ENCODE peak calls at places on chromosomes 4 and X, in ten cellular contexts. U is stimulated activated CD4-positive, alpha-beta T cell treated with anti-CD3 and anti-CD28 coated beads, TNF-alpha, amount 100 ng/mL, for 4 hours; N is SIG-M5; O is astrocyte of the cerebellum; G is activated T-helper 1 cell treated with Interleukin-2 at 50 U/mL for 16 hours; J is NCI-H510A; Z is progenitor cell of endocrine pancreas; P is activated effector memory CD4-positive, alpha-beta T cell treated with anti-CD3 and anti-CD28 coated beads, Interleukin-2, amount 50 U/mL, for 16 hours; D is cerebellar cortex; K is cortex of kidney. E is an unnamed sample.

GRCh38 chr4:76515975-76516853 is 81.2 kb downstream of the SHROOM3 start:
- DNase-seq in G (no peak), K (no peak), P (no peak), D (no peak), N (no peak), U (no peak), J (no peak), O (no peak), Z (no peak), E (no peak)

GRCh38 chrX:73561791-73562190 is 1.2 kb upstream of the CHIC1 start:
- DNase-seq in O (no peak), J (no peak), Z (no peak), U (no peak), D (no peak), K (no peak), N (no peak), G (no peak), P (no peak), E (no peak)

GRCh38 chr4:122602277-122603142 is 18.4 kb downstream of the IL21 start:
- DNase-seq in J (no peak), G (no peak), O (peak), N (no peak), Z (no peak), D (peak), U (no peak), P (no peak), K (no peak), E (peak)

GRCh38 chrX:36897690-36898089 is 110.5 kb upstream of the FAM47C start:
- DNase-seq in J (no peak), D (no peak), Z (no peak), O (no peak), G (no peak), P (no peak), N (no peak), U (no peak), K (no peak), E (no peak)

GRCh38 chrX:29043751-29044150 is 456.5 kb downstream of the IL1RAPL1 start:
- DNase-seq in J (no peak), U (no peak), K (no peak), Z (no peak), P (no peak), O (no peak), D (no peak), N (no peak), G (no peak), E (no peak)

GRCh38 chr4:77232653-77233052 is 75.6 kb downstream of the CCNG2 start:
- DNase-seq in U (no peak), K (no peak), Z (no peak), P (no peak), O (no peak), N (no peak), G (no peak), J (no peak), D (no peak), E (peak)

GRCh38 chr4:80237992-80238391 is 28.5 kb upstream of the FGF5 start:
- DNase-seq in J (no peak), G (no peak), D (no peak), P (no peak), U (no peak), N (no peak), Z (no peak), O (peak), K (no peak), E (peak)

GRCh38 chr4:100707786-100708185 is 190.0 kb upstream of the EMCN start:
- DNase-seq in P (no peak), Z (no peak), G (no peak), N (no peak), D (no peak), J (no peak), O (no peak), U (no peak), K (no peak), E (no peak)

GRCh38 chrX:42973321-42973720 is 195.4 kb upstream of the PPP1R2C start:
- DNase-seq in N (no peak), D (no peak), P (no peak), J (no peak), K (no peak), Z (no peak), G (no peak), U (no peak), O (no peak), E (no peak)

GRCh38 chrX:136589966-136590365 is 58.0 kb downstream of the VGLL1 start:
- DNase-seq in D (no peak), Z (no peak), O (no peak), U (no peak), J (no peak), K (no peak), G (no peak), P (no peak), N (no peak), E (no peak)

GRCh38 chr4:121189811-121190210 is 25.7 kb upstream of the TNIP3 start:
- DNase-seq in P (peak), K (no peak), D (no peak), O (no peak), Z (no peak), J (no peak), N (no peak), U (peak), G (peak), E (no peak)

GRCh38 chrX:139766545-139766983 is 58.6 kb upstream of the MCF2 start:
- DNase-seq in U (no peak), O (no peak), Z (no peak), G (no peak), D (no peak), J (no peak), K (no peak), P (peak), N (no peak), E (no peak)

GRCh38 chr4:48939785-48940184 is 33.2 kb upstream of the OCIAD2 start:
- DNase-seq in D (no peak), K (no peak), U (no peak), O (peak), Z (no peak), P (no peak), G (no peak), J (no peak), N (no peak), E (peak)

GRCh38 chrX:100944601-100945000 is 15.9 kb upstream of the XKRX start:
- DNase-seq in U (no peak), G (no peak), D (no peak), Z (no peak), J (no peak), O (peak), N (no peak), P (no peak), K (no peak), E (no peak)

GRCh38 chr4:116099596-116099995 is 985.8 kb downstream of the TRAM1L1 start:
- DNase-seq in Z (no peak), G (no peak), K (no peak), P (no peak), N (no peak), U (no peak), D (no peak), J (no peak), O (no peak), E (no peak)

GRCh38 chr4:55312491-55313101 is 33.4 kb upstream of the SRD5A3 start:
- DNase-seq in D (peak), P (peak), O (no peak), U (peak), Z (no peak), N (no peak), K (no peak), J (peak), G (no peak), E (peak)

GRCh38 chr4:142959156-142959555 is 113.1 kb upstream of the INPP4B start:
- DNase-seq in Z (no peak), J (no peak), N (no peak), U (no peak), O (peak), G (no peak), K (no peak), D (no peak), P (no peak), E (peak)

GRCh38 chr4:176794151-176794550 is 1.4 kb upstream of the VEGFC start:
- DNase-seq in U (no peak), J (no peak), D (no peak), G (no peak), Z (no peak), N (no peak), K (no peak), O (peak), P (no peak), E (no peak)

GRCh38 chrX:44314259-44314734 is 29.2 kb downstream of the EFHC2 start:
- DNase-seq in N (peak), O (no peak), J (no peak), U (no peak), K (no peak), G (no peak), P (no peak), Z (no peak), D (no peak), E (no peak)

GRCh38 chrX:71095971-71096701 is 485 bp downstream of the FOXO4 start:
- DNase-seq in O (peak), J (peak), Z (no peak), P (no peak), D (peak), N (no peak), U (peak), G (no peak), K (no peak), E (no peak)

GRCh38 chrX:39017716-39018115 is 216.5 kb downstream of the MID1IP1 start:
- DNase-seq in J (no peak), Z (no peak), O (no peak), U (no peak), G (no peak), K (no peak), D (no peak), N (no peak), P (no peak), E (no peak)

GRCh38 chr4:184019667-184020665 is 114.9 kb downstream of the STOX2 start:
- DNase-seq in Z (no peak), K (no peak), G (no peak), J (no peak), O (no peak), P (no peak), U (no peak), D (no peak), N (no peak), E (no peak)

GRCh38 chr4:8101213-8101781 is 57.3 kb downstream of the ABLIM2 start:
- DNase-seq in Z (no peak), O (no peak), D (peak), J (no peak), P (no peak), N (no peak), G (no peak), K (no peak), U (no peak), E (peak)

GRCh38 chr4:104451573-104451972 is 43.1 kb downstream of the CXXC4 start:
- DNase-seq in J (no peak), K (no peak), D (peak), Z (no peak), P (no peak), N (no peak), U (no peak), O (peak), G (no peak), E (no peak)

GRCh38 chr4:7108660-7109059 is 40.8 kb upstream of the GRPEL1 start:
- DNase-seq in K (no peak), U (no peak), Z (no peak), O (no peak), N (no peak), P (no peak), G (no peak), J (no peak), D (no peak), E (no peak)

GRCh38 chr4:2800691-2801596 is 8.1 kb downstream of the SH3BP2 start:
- DNase-seq in O (peak), N (peak), D (peak), P (peak), U (no peak), G (no peak), J (no peak), K (no peak), Z (no peak), E (no peak)

E was measured in kidney epithelial cell.